ENCODE peak calls at places on chromosomes 6 and 20, in eight cellular contexts. U is IMR-90; Q is A673; A is CD8-positive, alpha-beta memory T cell; H is K562; B is heart right ventricle; C is cardiac muscle cell; R is pancreas. M is an unnamed sample.

GRCh38 chr20:3843490-3843889 is 3.1 kb upstream of the MAVS start:
- DNase-seq in U (peak; percentile 84), Q (no peak), A (no peak), H (peak; percentile 89), B (no peak), C (peak; percentile 59), R (no peak), M (no peak)

GRCh38 chr6:142409794-142410193 is 108.0 kb downstream of the ADGRG6 start:
- DNase-seq in U (no peak), Q (no peak), A (no peak), H (no peak), B (no peak), C (no peak), R (no peak), M (no peak)

GRCh38 chr6:46138281-46138680 is 8.5 kb downstream of the ENPP4 start:
- DNase-seq in U (no peak), Q (no peak), A (no peak), H (no peak), B (no peak), C (no peak), R (no peak), M (no peak)

GRCh38 chr6:53879608-53880007 is 84.8 kb downstream of the LRRC1 start:
- DNase-seq in U (peak; percentile 20), Q (no peak), A (no peak), H (no peak), B (no peak), C (no peak), R (no peak), M (no peak)

GRCh38 chr6:2102316-2102883 is 143.0 kb downstream of the GMDS start:
- DNase-seq in U (peak; percentile 29), Q (peak; percentile 10), A (no peak), H (no peak), B (no peak), C (peak; percentile 77), R (no peak), M (no peak)

GRCh38 chr20:2829376-2829775 is 11.1 kb downstream of the PCED1A start:
- DNase-seq in U (no peak), Q (no peak), A (no peak), H (no peak), B (no peak), C (no peak), R (no peak), M (no peak)

GRCh38 chr6:92243315-92243714 is 1176.0 kb downstream of the EPHA7 start:
- DNase-seq in U (no peak), Q (no peak), A (no peak), H (no peak), B (no peak), C (no peak), R (no peak), M (no peak)

GRCh38 chr6:29953001-29953436 is 10.7 kb downstream of the HLA-A start:
- DNase-seq in U (peak; percentile 21), Q (no peak), A (no peak), H (no peak), B (peak; percentile 62), C (peak; percentile 75), R (no peak), M (no peak)

GRCh38 chr6:52969297-52969696 is 25.8 kb downstream of the GSTA4 start:
- DNase-seq in U (no peak), Q (no peak), A (no peak), H (no peak), B (no peak), C (no peak), R (no peak), M (no peak)

GRCh38 chr6:105301072-105301503 is 101.8 kb downstream of the PREP start:
- DNase-seq in U (peak; percentile 29), Q (no peak), A (no peak), H (no peak), B (peak; percentile 40), C (peak; percentile 13), R (no peak), M (no peak)

GRCh38 chr6:52577022-52577777 is at the start of gene TRAM2:
- DNase-seq in U (peak; percentile 74), Q (peak; percentile 86), A (peak; percentile 80), H (peak; percentile 92), B (peak; percentile 86), C (peak; percentile 92), R (peak; percentile 84), M (peak; percentile 94)

GRCh38 chr20:58174708-58175287 is 53.7 kb downstream of the ANKRD60 start:
- DNase-seq in U (no peak), Q (no peak), A (no peak), H (no peak), B (peak; percentile 67), C (no peak), R (no peak), M (peak; percentile 72)

GRCh38 chr20:47150403-47151152 is 205.9 kb downstream of the ZMYND8 start:
- DNase-seq in U (peak; percentile 73), Q (peak; percentile 85), A (peak; percentile 2), H (peak; percentile 78), B (peak; percentile 50), C (peak; percentile 87), R (peak; percentile 38), M (peak; percentile 88)

GRCh38 chr6:116136933-116137340 is 11.0 kb upstream of the COL10A1 start:
- DNase-seq in U (no peak), Q (no peak), A (no peak), H (no peak), B (no peak), C (peak; percentile 49), R (no peak), M (no peak)

DNA sequence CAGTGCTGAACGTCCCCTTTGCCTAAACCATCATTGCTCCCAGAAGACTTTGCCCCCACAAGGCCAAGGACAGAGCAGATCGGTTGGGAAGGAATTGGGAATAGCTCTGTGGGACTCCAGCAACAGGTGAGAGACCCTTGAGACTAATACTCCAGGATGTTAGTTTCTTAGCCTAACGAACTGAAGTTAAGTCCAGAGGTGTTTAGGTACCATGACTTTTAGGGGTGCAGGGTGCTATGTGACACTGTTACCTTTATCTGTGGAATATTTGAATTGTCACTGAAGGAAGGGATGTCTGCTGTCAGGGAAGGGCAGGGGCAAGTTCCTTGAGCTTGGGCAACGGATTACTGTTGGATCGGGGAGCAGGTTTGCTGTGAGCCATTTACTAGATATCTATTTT is 1.9 kb downstream of the BLCAP start:
- DNase-seq in U (no peak), Q (no peak), A (no peak), H (no peak), B (no peak), C (no peak), R (no peak), M (no peak)
- H3K4me3 ChIP-seq in U (no peak overlapping the region), Q (peak overlapping the region; percentile 89), A (no peak overlapping the region), H (no peak overlapping the region), B (peak overlapping the region; percentile 93), C (peak overlapping the region; percentile 79), R (no peak overlapping the region), M (no peak overlapping the region)

DNA sequence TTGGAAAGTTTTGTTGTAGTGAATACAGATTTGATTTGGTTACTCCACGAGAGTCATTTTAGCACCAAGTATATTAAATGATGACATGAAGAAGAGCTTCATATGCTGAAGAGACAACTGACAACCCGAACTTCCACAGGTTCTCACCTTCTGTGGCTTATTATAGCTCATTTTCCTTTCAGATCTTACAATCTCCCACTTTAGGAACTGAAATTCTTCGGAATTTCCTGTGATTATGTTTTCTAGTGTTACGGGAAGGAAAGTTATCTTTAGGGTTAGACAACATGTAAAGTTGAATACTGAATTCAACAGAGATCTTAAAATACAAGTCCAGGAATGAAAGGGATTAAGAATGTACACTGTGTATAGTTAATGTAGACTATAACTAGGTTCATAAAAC is 49.6 kb upstream of the TXNDC5 start:
- DNase-seq in U (no peak), Q (no peak), A (no peak), H (no peak), B (no peak), C (no peak), R (no peak), M (no peak)
- H3K4me3 ChIP-seq in U (no peak overlapping the region), Q (no peak overlapping the region), A (no peak overlapping the region), H (no peak overlapping the region), B (no peak overlapping the region), C (no peak overlapping the region), R (no peak overlapping the region), M (no peak overlapping the region)

GRCh38 chr20:22620342-22620741 is 36.0 kb upstream of the FOXA2 start:
- DNase-seq in U (no peak), Q (no peak), A (no peak), H (no peak), B (no peak), C (no peak), R (no peak), M (no peak)
- H3K4me3 ChIP-seq in U (no peak overlapping the region), Q (no peak overlapping the region), A (no peak overlapping the region), H (no peak overlapping the region), B (no peak overlapping the region), C (no peak overlapping the region), R (no peak overlapping the region), M (no peak overlapping the region)

GRCh38 chr6:31037169-31037568 is 26.9 kb downstream of the MUC22 start:
- DNase-seq in U (no peak), Q (no peak), A (no peak), H (no peak), B (no peak), C (no peak), R (no peak), M (peak; percentile 31)
- H3K4me3 ChIP-seq in U (no peak overlapping the region), Q (no peak overlapping the region), A (no peak overlapping the region), H (no peak overlapping the region), B (no peak overlapping the region), C (no peak overlapping the region), R (no peak overlapping the region), M (no peak overlapping the region)